ENCODE peak calls at places on chromosomes 11 and 22, in ten cellular contexts. M is aorta; G is pancreas; N is OCI-LY7; Y is left ventricle myocardium inferior; V is MM.1S; Z is A549; P is CD8-positive, alpha-beta T cell; D is endodermal cell; W is SK-N-SH. R is an unnamed sample.

GRCh38 chr22:19674129-19674928 is 40.0 kb upstream of the SEPTIN5 start:
- DNase-seq in M (no peak), G (no peak), N (no peak), Y (no peak), V (no peak), Z (no peak), P (no peak), D (peak), W (no peak), R (no peak)

GRCh38 chr22:27433585-27434190 is 367.9 kb downstream of the MN1 start:
- DNase-seq in M (no peak), G (no peak), N (no peak), Y (no peak), V (no peak), Z (no peak), P (no peak), D (peak), W (no peak), R (no peak)

GRCh38 chr11:61378713-61379313 is 13.6 kb upstream of the TMEM216 start:
- DNase-seq in M (peak), G (no peak), N (no peak), Y (no peak), V (no peak), Z (peak), P (no peak), D (no peak), W (no peak), R (no peak)

GRCh38 chr22:33105501-33105911 is 47.3 kb upstream of the SYN3 start:
- DNase-seq in M (no peak), G (no peak), N (no peak), Y (no peak), V (no peak), Z (no peak), P (no peak), D (no peak), W (no peak), R (no peak)

GRCh38 chr22:29481265-29482000 is 1.4 kb downstream of the NEFH start:
- DNase-seq in M (no peak), G (no peak), N (no peak), Y (no peak), V (no peak), Z (no peak), P (no peak), D (peak), W (no peak), R (no peak)

GRCh38 chr22:26922804-26923203 is 265.4 kb downstream of the MIAT start:
- DNase-seq in M (no peak), G (no peak), N (peak), Y (no peak), V (no peak), Z (no peak), P (no peak), D (peak), W (no peak), R (no peak)

GRCh38 chr11:119335091-119335654 is 846 bp downstream of the RNF26 start:
- DNase-seq in M (peak), G (no peak), N (no peak), Y (no peak), V (no peak), Z (no peak), P (no peak), D (peak), W (no peak), R (no peak)

GRCh38 chr22:26606611-26607010 is 11.2 kb downstream of the CRYBB1 start:
- DNase-seq in M (no peak), G (no peak), N (no peak), Y (no peak), V (no peak), Z (peak), P (no peak), D (no peak), W (no peak), R (no peak)

GRCh38 chr22:31212783-31213626 is 907 bp downstream of the LIMK2 start:
- DNase-seq in M (no peak), G (no peak), N (peak), Y (no peak), V (no peak), Z (no peak), P (no peak), D (peak), W (peak), R (no peak)

GRCh38 chr22:19871845-19872778 is 17.4 kb upstream of the GNB1L start:
- DNase-seq in M (peak), G (peak), N (no peak), Y (no peak), V (no peak), Z (no peak), P (peak), D (peak), W (no peak), R (no peak)

GRCh38 chr22:26800858-26801257 is 143.5 kb downstream of the MIAT start:
- DNase-seq in M (no peak), G (no peak), N (no peak), Y (no peak), V (no peak), Z (no peak), P (no peak), D (peak), W (peak), R (peak)

GRCh38 chr11:86230921-86231320 is 13.6 kb upstream of the EED start:
- DNase-seq in M (no peak), G (no peak), N (no peak), Y (no peak), V (no peak), Z (no peak), P (no peak), D (no peak), W (no peak), R (no peak)

GRCh38 chr11:69700278-69701140 is 3.3 kb downstream of the FGF19 start:
- DNase-seq in M (no peak), G (no peak), N (no peak), Y (peak), V (no peak), Z (peak), P (no peak), D (peak), W (peak), R (peak)

GRCh38 chr11:27249208-27249509 is 113.9 kb downstream of the CCDC34 start:
- DNase-seq in M (no peak), G (no peak), N (no peak), Y (no peak), V (no peak), Z (no peak), P (no peak), D (peak), W (no peak), R (peak)

GRCh38 chr11:39910087-39910486 is 1549.4 kb downstream of the LRRC4C start:
- DNase-seq in M (no peak), G (no peak), N (no peak), Y (no peak), V (no peak), Z (no peak), P (no peak), D (no peak), W (no peak), R (no peak)

GRCh38 chr11:1773131-1773510 is 9.4 kb upstream of the CTSD start:
- DNase-seq in M (no peak), G (no peak), N (no peak), Y (no peak), V (no peak), Z (no peak), P (no peak), D (peak), W (no peak), R (no peak)

GRCh38 chr22:32686354-32686753 is 115.2 kb upstream of the TIMP3 start:
- DNase-seq in M (no peak), G (no peak), N (no peak), Y (no peak), V (no peak), Z (no peak), P (no peak), D (no peak), W (no peak), R (no peak)

GRCh38 chr11:62338218-62338617 is 970 bp downstream of the ASRGL1 start:
- DNase-seq in M (no peak), G (no peak), N (no peak), Y (no peak), V (no peak), Z (no peak), P (no peak), D (no peak), W (no peak), R (no peak)

GRCh38 chr22:36359172-36359973 is 28.4 kb downstream of the MYH9 start:
- DNase-seq in M (no peak), G (no peak), N (peak), Y (no peak), V (no peak), Z (no peak), P (no peak), D (no peak), W (no peak), R (no peak)

GRCh38 chr11:61516675-61517516 is 8.3 kb downstream of the LRRC10B start:
- DNase-seq in M (no peak), G (peak), N (peak), Y (no peak), V (peak), Z (peak), P (peak), D (peak), W (peak), R (peak)

GRCh38 chr11:130427049-130427388 is 1.4 kb downstream of the ADAMTS8 start:
- DNase-seq in M (no peak), G (no peak), N (no peak), Y (no peak), V (no peak), Z (no peak), P (no peak), D (no peak), W (no peak), R (no peak)

DNA sequence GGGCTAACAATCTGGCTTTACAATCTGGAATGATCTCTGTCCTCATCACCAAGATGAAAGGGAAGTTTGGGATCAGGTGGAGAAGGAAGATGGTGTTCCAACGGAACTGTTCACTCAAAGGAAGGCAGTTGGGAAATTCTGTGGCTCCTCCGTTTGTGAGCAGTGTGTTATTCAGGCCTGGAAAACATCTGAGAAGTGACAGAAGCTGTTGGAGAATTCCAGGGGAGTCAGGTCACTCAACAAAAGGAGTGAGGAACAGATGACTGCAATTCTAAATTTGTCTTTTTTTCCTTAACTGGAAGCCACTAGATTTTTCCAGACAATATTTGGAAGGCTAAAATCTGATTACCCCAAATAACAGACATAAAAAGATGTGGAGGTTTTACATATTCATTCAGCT is 107.8 kb downstream of the CD44 start:
- DNase-seq in M (no peak), G (no peak), N (no peak), Y (no peak), V (no peak), Z (no peak), P (no peak), D (no peak), W (no peak), R (no peak)
- H3K27ac ChIP-seq in M (peak), G (no peak), N (no peak), Y (peak), V (no peak), Z (no peak), P (peak), D (no peak), W (peak), R (no peak)

GRCh38 chr11:72834905-72835304 is 20.7 kb downstream of the ATG16L2 start:
- DNase-seq in M (no peak), G (no peak), N (no peak), Y (no peak), V (no peak), Z (no peak), P (no peak), D (no peak), W (no peak), R (no peak)

GRCh38 chr11:72832301-72833082 is 18.3 kb downstream of the ATG16L2 start:
- DNase-seq in M (no peak), G (no peak), N (no peak), Y (no peak), V (no peak), Z (no peak), P (no peak), D (peak), W (no peak), R (no peak)

GRCh38 chr11:72831521-72832300 is 17.5 kb downstream of the ATG16L2 start:
- DNase-seq in M (peak), G (peak), N (peak), Y (peak), V (peak), Z (peak), P (peak), D (peak), W (peak), R (peak)

GRCh38 chr11:72833792-72834501 is 19.7 kb downstream of the ATG16L2 start:
- DNase-seq in M (no peak), G (no peak), N (no peak), Y (no peak), V (peak), Z (no peak), P (no peak), D (no peak), W (no peak), R (no peak)

GRCh38 chr11:72833083-72833733 is 19.0 kb downstream of the ATG16L2 start:
- DNase-seq in M (no peak), G (no peak), N (no peak), Y (no peak), V (no peak), Z (no peak), P (no peak), D (no peak), W (no peak), R (no peak)
- H3K27ac ChIP-seq in M (peak), G (no peak), N (no peak), Y (peak), V (no peak), Z (no peak), P (no peak), D (no peak), W (no peak), R (no peak)

GRCh38 chr11:73852049-73852448 is 24.6 kb downstream of the COA4 start:
- DNase-seq in M (no peak), G (no peak), N (no peak), Y (no peak), V (no peak), Z (no peak), P (no peak), D (no peak), W (no peak), R (no peak)
- H3K27ac ChIP-seq in M (no peak), G (no peak), N (no peak), Y (peak), V (no peak), Z (no peak), P (no peak), D (no peak), W (no peak), R (no peak)

GRCh38 chr11:114395776-114396175 is 4.5 kb downstream of the C11orf71 start:
- DNase-seq in M (no peak), G (no peak), N (no peak), Y (no peak), V (peak), Z (no peak), P (no peak), D (peak), W (no peak), R (peak)
- H3K27ac ChIP-seq in M (no peak), G (no peak), N (no peak), Y (no peak), V (no peak), Z (no peak), P (no peak), D (no peak), W (no peak), R (no peak)

GRCh38 chr11:64165842-64166635 is at the start of gene MACROD1:
- DNase-seq in M (peak), G (peak), N (peak), Y (peak), V (peak), Z (peak), P (peak), D (peak), W (peak), R (peak)

GRCh38 chr11:64164392-64165312 is 1.3 kb downstream of the MACROD1 start:
- DNase-seq in M (no peak), G (peak), N (no peak), Y (peak), V (no peak), Z (no peak), P (no peak), D (peak), W (no peak), R (no peak)

GRCh38 chr11:64165482-64165841 is 451 bp downstream of the MACROD1 start:
- DNase-seq in M (no peak), G (peak), N (peak), Y (no peak), V (no peak), Z (peak), P (no peak), D (no peak), W (no peak), R (no peak)

GRCh38 chr11:64173616-64174355 is 7.9 kb upstream of the MACROD1 start:
- DNase-seq in M (no peak), G (no peak), N (no peak), Y (no peak), V (no peak), Z (no peak), P (no peak), D (no peak), W (no peak), R (no peak)

GRCh38 chr11:64170419-64170818 is 4.5 kb upstream of the MACROD1 start:
- DNase-seq in M (no peak), G (no peak), N (no peak), Y (no peak), V (no peak), Z (no peak), P (no peak), D (no peak), W (no peak), R (no peak)
- H3K27ac ChIP-seq in M (no peak), G (no peak), N (no peak), Y (no peak), V (no peak), Z (no peak), P (no peak), D (no peak), W (no peak), R (peak)

GRCh38 chr11:90343670-90344069 is 120.8 kb upstream of the CHORDC1 start:
- DNase-seq in M (no peak), G (no peak), N (no peak), Y (no peak), V (no peak), Z (no peak), P (no peak), D (no peak), W (no peak), R (no peak)
- H3K27ac ChIP-seq in M (no peak), G (no peak), N (no peak), Y (no peak), V (no peak), Z (no peak), P (no peak), D (no peak), W (no peak), R (no peak)

GRCh38 chr22:47000888-47001287 is 238.4 kb downstream of the TBC1D22A start:
- DNase-seq in M (no peak), G (no peak), N (no peak), Y (no peak), V (peak), Z (no peak), P (no peak), D (no peak), W (no peak), R (no peak)

GRCh38 chr22:47001288-47001687 is 238.8 kb downstream of the TBC1D22A start:
- DNase-seq in M (no peak), G (no peak), N (no peak), Y (no peak), V (peak), Z (no peak), P (no peak), D (no peak), W (no peak), R (no peak)

GRCh38 chr22:46998346-46998745 is 235.9 kb downstream of the TBC1D22A start:
- DNase-seq in M (no peak), G (no peak), N (no peak), Y (no peak), V (no peak), Z (no peak), P (no peak), D (peak), W (no peak), R (no peak)

GRCh38 chr22:47002692-47003091 is 240.2 kb downstream of the TBC1D22A start:
- DNase-seq in M (no peak), G (no peak), N (no peak), Y (no peak), V (no peak), Z (no peak), P (no peak), D (no peak), W (no peak), R (no peak)

GRCh38 chr22:47000256-47000655 is 237.8 kb downstream of the TBC1D22A start:
- DNase-seq in M (no peak), G (no peak), N (no peak), Y (no peak), V (no peak), Z (no peak), P (no peak), D (no peak), W (no peak), R (no peak)
- H3K27ac ChIP-seq in M (no peak), G (no peak), N (no peak), Y (no peak), V (peak), Z (no peak), P (no peak), D (no peak), W (no peak), R (no peak)

GRCh38 chr11:34151916-34152845 is 46.8 kb downstream of the NAT10 start:
- DNase-seq in M (no peak), G (no peak), N (no peak), Y (no peak), V (no peak), Z (no peak), P (no peak), D (no peak), W (no peak), R (no peak)

GRCh38 chr11:34157163-34157562 is 51.7 kb downstream of the NAT10 start:
- DNase-seq in M (peak), G (peak), N (no peak), Y (peak), V (no peak), Z (no peak), P (no peak), D (no peak), W (peak), R (no peak)

GRCh38 chr11:34155759-34156062 is 50.3 kb downstream of the NAT10 start:
- DNase-seq in M (no peak), G (no peak), N (no peak), Y (no peak), V (no peak), Z (no peak), P (no peak), D (no peak), W (no peak), R (no peak)

GRCh38 chr11:34155057-34155758 is 49.8 kb downstream of the NAT10 start:
- DNase-seq in M (no peak), G (no peak), N (no peak), Y (no peak), V (no peak), Z (no peak), P (no peak), D (no peak), W (no peak), R (no peak)

GRCh38 chr11:34154059-34154875 is 48.8 kb downstream of the NAT10 start:
- DNase-seq in M (no peak), G (no peak), N (peak), Y (no peak), V (no peak), Z (no peak), P (no peak), D (no peak), W (no peak), R (no peak)
- H3K27ac ChIP-seq in M (peak), G (no peak), N (peak), Y (no peak), V (no peak), Z (no peak), P (no peak), D (no peak), W (no peak), R (no peak)

GRCh38 chr11:124657922-124658321 is 15.6 kb downstream of the SIAE start:
- DNase-seq in M (no peak), G (no peak), N (no peak), Y (no peak), V (no peak), Z (no peak), P (no peak), D (no peak), W (no peak), R (no peak)
- H3K27ac ChIP-seq in M (no peak), G (no peak), N (no peak), Y (no peak), V (no peak), Z (no peak), P (no peak), D (no peak), W (no peak), R (no peak)